ENCODE peak calls at places on chromosomes 16 and 17, in ten cellular contexts. R is astrocyte of the spinal cord; N is cardiac muscle cell; T is colonic mucosa; X is thoracic aorta; C is AG04450; B is heart right ventricle; E is CD4-positive, alpha-beta T cell; L is choroid plexus epithelial cell; W is MM.1S. A is an unnamed sample.

GRCh38 chr17:68356949-68357455 is 65.7 kb downstream of the ARSG start:
- DNase-seq in R (no peak), N (no peak), T (no peak), X (no peak), C (no peak), B (no peak), E (no peak), L (no peak), W (no peak), A (no peak)

GRCh38 chr17:81523139-81524062 is 4.8 kb upstream of the FSCN2 start:
- DNase-seq in R (no peak), N (peak), T (no peak), X (no peak), C (no peak), B (peak), E (no peak), L (peak), W (no peak), A (no peak)

GRCh38 chr17:10149573-10150399 is 48.6 kb downstream of the GAS7 start:
- DNase-seq in R (peak), N (no peak), T (no peak), X (no peak), C (no peak), B (no peak), E (no peak), L (peak), W (no peak), A (no peak)

GRCh38 chr17:80504671-80505413 is 28.4 kb upstream of the NPTX1 start:
- DNase-seq in R (peak), N (no peak), T (no peak), X (no peak), C (no peak), B (no peak), E (no peak), L (peak), W (no peak), A (no peak)

GRCh38 chr17:34721326-34721725 is 141.9 kb downstream of the TMEM132E start:
- DNase-seq in R (no peak), N (no peak), T (no peak), X (no peak), C (no peak), B (no peak), E (no peak), L (no peak), W (no peak), A (no peak)

GRCh38 chr17:17303847-17304490 is 796 bp downstream of the NT5M start:
- DNase-seq in R (no peak), N (no peak), T (no peak), X (no peak), C (no peak), B (no peak), E (no peak), L (no peak), W (no peak), A (no peak)

GRCh38 chr17:3892095-3892998 is 506 bp downstream of the CAMKK1 start:
- DNase-seq in R (peak), N (peak), T (peak), X (peak), C (no peak), B (peak), E (peak), L (peak), W (peak), A (peak)

GRCh38 chr17:67605259-67605912 is 112.3 kb upstream of the NOL11 start:
- DNase-seq in R (peak), N (no peak), T (no peak), X (no peak), C (no peak), B (peak), E (no peak), L (no peak), W (no peak), A (no peak)

GRCh38 chr16:56245197-56245596 is 53.9 kb downstream of the GNAO1 start:
- DNase-seq in R (no peak), N (no peak), T (no peak), X (no peak), C (no peak), B (no peak), E (no peak), L (no peak), W (no peak), A (no peak)

GRCh38 chr16:89737341-89738071 is 16.2 kb downstream of the ZNF276 start:
- DNase-seq in R (no peak), N (no peak), T (no peak), X (no peak), C (no peak), B (no peak), E (no peak), L (no peak), W (no peak), A (no peak)

GRCh38 chr16:11252482-11252931 is 3.5 kb downstream of the SOCS1 start:
- DNase-seq in R (no peak), N (no peak), T (no peak), X (no peak), C (no peak), B (no peak), E (no peak), L (no peak), W (no peak), A (no peak)

GRCh38 chr16:81505011-81505660 is 60.5 kb downstream of the CMIP start:
- DNase-seq in R (no peak), N (no peak), T (no peak), X (no peak), C (no peak), B (no peak), E (no peak), L (no peak), W (no peak), A (peak)

GRCh38 chr16:12176051-12176450 is 199.5 kb downstream of the SNX29 start:
- DNase-seq in R (no peak), N (no peak), T (no peak), X (no peak), C (no peak), B (no peak), E (no peak), L (no peak), W (no peak), A (no peak)

DNA sequence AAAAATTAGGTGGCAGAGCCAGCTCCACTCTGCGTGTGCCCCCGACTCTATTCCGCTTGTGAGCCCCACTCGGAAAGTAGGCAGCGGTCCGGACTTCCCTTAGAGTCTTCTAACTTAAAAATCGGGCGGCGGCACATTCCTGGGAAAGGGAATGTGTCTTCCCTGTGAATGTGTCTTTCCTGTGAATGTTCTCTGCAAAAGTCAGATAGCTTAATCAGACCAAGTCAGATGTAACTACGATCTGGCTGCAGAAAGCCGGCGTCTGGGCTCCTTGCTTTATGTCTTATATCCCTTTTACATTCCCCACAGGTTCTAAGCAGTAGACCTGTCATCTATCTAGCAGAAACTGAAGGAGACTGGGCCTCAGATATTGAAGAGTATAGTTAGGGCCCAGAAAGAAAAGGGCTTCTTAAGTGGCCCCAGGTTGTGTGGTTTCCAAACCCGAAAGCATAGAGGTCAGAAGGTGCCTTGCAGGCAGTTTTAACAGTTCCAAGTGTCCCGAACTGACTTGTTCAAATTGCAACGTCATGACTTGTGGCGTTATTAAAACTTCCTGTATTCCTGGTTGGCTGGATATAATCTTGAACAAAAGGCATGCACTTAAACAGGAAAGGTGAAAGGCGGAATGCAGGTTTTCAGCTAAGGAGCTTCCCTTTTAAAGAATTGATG is 601 bp downstream of the PHKB start:
- DNase-seq in R (peak), N (peak), T (peak), X (no peak), C (no peak), B (no peak), E (no peak), L (peak), W (peak), A (peak)
- TF ChIP-seq CTCF in R (no peak), N (no peak), T (no peak), X (no peak), C (no peak), B (no peak), E (no peak), L (no peak), W (no peak), A (no peak)

GRCh38 chr17:75816693-75817092 is 27.5 kb downstream of the UNC13D start:
- DNase-seq in R (no peak), N (no peak), T (no peak), X (no peak), C (no peak), B (no peak), E (no peak), L (no peak), W (no peak), A (no peak)

GRCh38 chr17:75815399-75815798 is 28.8 kb downstream of the UNC13D start:
- DNase-seq in R (no peak), N (no peak), T (no peak), X (no peak), C (no peak), B (no peak), E (no peak), L (no peak), W (no peak), A (no peak)

GRCh38 chr17:75819116-75819515 is 25.1 kb downstream of the UNC13D start:
- DNase-seq in R (no peak), N (no peak), T (no peak), X (no peak), C (no peak), B (no peak), E (no peak), L (no peak), W (no peak), A (no peak)

GRCh38 chr17:75818326-75818885 is 25.8 kb downstream of the UNC13D start:
- DNase-seq in R (no peak), N (no peak), T (no peak), X (no peak), C (no peak), B (no peak), E (no peak), L (no peak), W (no peak), A (no peak)

DNA sequence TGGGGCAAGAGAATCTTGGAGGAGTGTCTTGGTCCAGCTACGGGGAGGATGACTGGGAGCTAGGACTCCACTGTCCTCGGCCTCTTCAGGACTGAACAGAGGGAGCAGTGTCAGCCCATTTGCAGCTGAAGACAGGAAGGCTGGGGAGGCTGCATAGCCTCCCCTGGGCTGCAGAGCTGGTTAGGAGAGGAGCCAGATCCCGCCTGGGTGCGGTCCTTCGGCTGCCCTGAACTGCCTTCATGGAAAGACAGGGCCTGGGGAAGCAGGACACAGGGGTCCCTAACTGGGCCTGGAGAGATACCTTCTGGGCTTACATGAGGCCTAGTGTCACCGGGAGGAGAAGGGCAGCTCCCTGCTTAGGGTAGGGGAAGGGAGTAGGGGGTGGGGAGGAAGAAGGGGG is 26.6 kb downstream of the UNC13D start:
- DNase-seq in R (no peak), N (no peak), T (no peak), X (no peak), C (no peak), B (no peak), E (no peak), L (no peak), W (no peak), A (no peak)
- TF ChIP-seq CTCF in R (no peak), N (no peak), T (no peak), X (no peak), C (no peak), B (no peak), E (no peak), L (no peak), W (no peak), A (no peak)

GRCh38 chr17:1561420-1562177 is 993 bp downstream of the PITPNA start:
- DNase-seq in R (no peak), N (peak), T (peak), X (no peak), C (no peak), B (peak), E (peak), L (peak), W (peak), A (peak)
- TF ChIP-seq CTCF in R (peak), N (peak), T (no peak), X (peak), C (peak), B (peak), E (peak), L (no peak), W (peak), A (peak)

DNA sequence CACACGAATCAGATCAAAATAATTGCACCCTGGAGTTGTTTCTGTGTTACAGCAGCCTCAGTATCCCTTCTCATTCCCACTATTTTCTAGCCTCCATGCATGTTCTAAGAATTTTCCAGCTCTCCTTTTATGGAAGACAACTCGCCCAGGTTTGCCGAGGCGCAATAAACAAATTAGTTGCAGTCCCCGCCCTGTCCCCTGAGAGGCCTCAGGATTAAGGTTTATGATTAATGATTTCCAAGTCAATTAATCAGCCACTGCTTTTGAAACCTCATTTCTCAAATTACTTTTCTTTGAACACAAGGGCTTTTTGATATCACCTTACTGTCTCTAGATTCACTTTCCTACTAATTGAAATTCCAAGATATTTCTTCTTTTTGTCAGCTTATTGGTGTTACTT is 138.3 kb upstream of the HSBP1 start:
- DNase-seq in R (no peak), N (no peak), T (no peak), X (no peak), C (no peak), B (no peak), E (no peak), L (no peak), W (no peak), A (no peak)
- TF ChIP-seq CTCF in R (no peak), N (no peak), T (no peak), X (no peak), C (no peak), B (no peak), E (no peak), L (no peak), W (no peak), A (no peak)

DNA sequence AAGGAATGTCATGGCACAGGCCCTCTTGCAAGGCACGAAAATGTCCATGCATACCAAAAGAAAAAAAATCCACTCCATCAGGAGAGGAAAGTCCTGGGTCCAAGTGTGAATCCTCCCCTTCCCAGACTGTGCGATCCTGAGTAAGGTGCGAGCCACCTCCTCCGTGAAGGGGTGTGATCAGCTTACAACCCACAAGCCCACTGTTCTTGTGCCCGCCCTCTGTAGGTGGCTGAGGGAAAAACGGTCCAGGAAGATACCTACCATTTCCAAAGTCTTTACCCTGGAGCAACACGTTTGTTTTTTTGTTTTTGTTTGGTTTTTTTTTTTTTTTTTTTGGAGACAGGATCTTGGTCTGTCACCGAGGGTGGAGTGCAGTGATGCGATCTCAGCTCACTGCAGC is 116.5 kb downstream of the ZNF423 start:
- DNase-seq in R (no peak), N (peak), T (no peak), X (no peak), C (no peak), B (no peak), E (no peak), L (no peak), W (no peak), A (no peak)
- TF ChIP-seq CTCF in R (peak), N (peak), T (no peak), X (no peak), C (no peak), B (no peak), E (no peak), L (peak), W (peak), A (no peak)

DNA sequence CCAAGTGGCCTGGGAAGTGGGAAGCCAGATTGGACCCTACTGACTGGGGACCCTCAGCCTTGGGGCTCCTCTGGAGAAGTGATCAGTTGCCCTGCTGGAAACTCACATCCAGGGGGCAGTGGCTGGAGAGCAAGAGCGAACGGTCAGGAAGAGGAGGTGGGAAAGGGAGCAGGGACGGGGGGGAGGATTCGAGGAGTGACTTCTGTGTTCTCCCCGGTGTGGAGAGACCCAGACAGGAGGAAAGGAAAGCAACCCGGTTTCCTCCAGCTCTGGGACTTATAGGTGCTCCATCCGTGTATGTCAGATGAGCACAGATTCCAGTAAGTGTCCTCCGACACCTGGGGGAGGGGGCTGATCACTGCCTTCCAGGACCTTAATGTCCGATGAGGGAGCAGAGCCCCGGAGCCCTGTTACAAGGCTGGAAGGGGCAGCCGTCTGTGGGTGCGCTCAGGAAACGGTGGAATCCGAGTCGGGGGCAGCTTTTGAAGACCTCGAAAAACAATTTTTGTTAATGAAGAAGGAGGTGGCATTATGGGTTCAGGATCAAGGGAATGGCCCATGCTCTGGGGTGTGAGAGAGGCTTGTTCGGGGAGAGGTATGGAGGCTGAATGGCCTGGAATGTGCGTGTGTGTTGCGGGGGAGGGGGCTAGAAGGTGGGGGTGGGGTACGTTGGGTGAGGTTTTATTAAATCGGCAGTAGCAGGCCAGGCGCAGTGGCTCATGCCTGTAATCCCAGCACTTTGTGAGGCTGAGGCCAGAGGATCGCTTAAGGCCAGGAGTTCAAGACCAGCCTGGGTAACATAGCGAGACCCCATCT is 34.8 kb upstream of the NDRG4 start:
- DNase-seq in R (no peak), N (peak), T (no peak), X (no peak), C (no peak), B (no peak), E (no peak), L (no peak), W (no peak), A (no peak)
- TF ChIP-seq CTCF in R (peak), N (peak), T (no peak), X (no peak), C (no peak), B (peak), E (no peak), L (peak), W (no peak), A (no peak)

GRCh38 chr17:42458497-42459255 is at the start of gene ATP6V0A1:
- DNase-seq in R (peak), N (peak), T (peak), X (peak), C (no peak), B (peak), E (peak), L (peak), W (peak), A (peak)
- TF ChIP-seq CTCF in R (no peak), N (no peak), T (no peak), X (no peak), C (no peak), B (no peak), E (no peak), L (no peak), W (no peak), A (no peak)

A was measured in GM13976.